ENCODE peak calls at places on chromosomes 6 and 20, in eight cellular contexts. W, Z, X, N, S, R, B and U are unnamed samples.

GRCh38 chr6:166786704-166787293 is 159.7 kb upstream of the RPS6KA2 start:
- DNase-seq in W (peak; percentile 63), Z (peak; percentile 28), X (peak; percentile 9), N (no peak), S (peak; percentile 73), R (peak; percentile 24), B (no peak), U (peak; percentile 14)

GRCh38 chr6:34865107-34865506 is 22.7 kb downstream of the TAF11 start:
- DNase-seq in W (no peak), Z (no peak), X (no peak), N (no peak), S (no peak), R (no peak), B (no peak), U (no peak)

GRCh38 chr6:110662468-110663211 is 152.6 kb downstream of the CDK19 start:
- DNase-seq in W (no peak), Z (no peak), X (no peak), N (no peak), S (no peak), R (no peak), B (no peak), U (no peak)

GRCh38 chr6:24357336-24358218 is at the start of gene DCDC2:
- DNase-seq in W (peak; percentile 38), Z (no peak), X (no peak), N (peak; percentile 94), S (peak; percentile 97), R (peak; percentile 60), B (peak; percentile 56), U (peak; percentile 49)

GRCh38 chr6:35590622-35591066 is 77.9 kb upstream of the TULP1 start:
- DNase-seq in W (no peak), Z (no peak), X (no peak), N (peak; percentile 61), S (no peak), R (no peak), B (no peak), U (no peak)

GRCh38 chr20:45963059-45964011 is 8.7 kb downstream of the ZNF335 start:
- DNase-seq in W (peak; percentile 49), Z (no peak), X (no peak), N (peak; percentile 41), S (peak; percentile 58), R (no peak), B (peak; percentile 38), U (no peak)

GRCh38 chr6:31178143-31179041 is 7.9 kb upstream of the POU5F1 start:
- DNase-seq in W (peak; percentile 33), Z (no peak), X (no peak), N (no peak), S (peak; percentile 42), R (no peak), B (no peak), U (no peak)

GRCh38 chr20:64242003-64242796 is 13.3 kb upstream of the PCMTD2 start:
- DNase-seq in W (no peak), Z (no peak), X (no peak), N (peak; percentile 25), S (no peak), R (no peak), B (peak; percentile 27), U (no peak)

GRCh38 chr20:61805781-61806180 is 259.9 kb downstream of the TAF4 start:
- DNase-seq in W (no peak), Z (no peak), X (no peak), N (peak; percentile 15), S (no peak), R (no peak), B (no peak), U (no peak)

GRCh38 chr6:113560908-113561307 is 296.2 kb upstream of the MARCKS start:
- DNase-seq in W (peak; percentile 88), Z (peak; percentile 71), X (peak; percentile 25), N (no peak), S (peak; percentile 75), R (no peak), B (no peak), U (no peak)

GRCh38 chr6:110449545-110449903 is 26.9 kb downstream of the SLC22A16 start:
- DNase-seq in W (no peak), Z (no peak), X (no peak), N (no peak), S (no peak), R (no peak), B (no peak), U (no peak)

GRCh38 chr6:44151348-44152108 is 7.1 kb upstream of the CAPN11 start:
- DNase-seq in W (peak; percentile 69), Z (no peak), X (no peak), N (peak; percentile 87), S (peak; percentile 78), R (peak; percentile 81), B (peak; percentile 89), U (peak; percentile 86)

GRCh38 chr6:129709451-129709908 is 497 bp downstream of the ARHGAP18 start:
- DNase-seq in W (no peak), Z (no peak), X (no peak), N (no peak), S (no peak), R (no peak), B (no peak), U (no peak)

GRCh38 chr6:105839266-105839665 is 246.9 kb upstream of the PRDM1 start:
- DNase-seq in W (no peak), Z (no peak), X (no peak), N (no peak), S (no peak), R (no peak), B (no peak), U (no peak)

GRCh38 chr6:168134399-168135201 is 55.6 kb upstream of the FRMD1 start:
- DNase-seq in W (no peak), Z (no peak), X (no peak), N (no peak), S (no peak), R (no peak), B (no peak), U (no peak)

GRCh38 chr20:5553194-5553815 is 196.9 kb upstream of the SHLD1 start:
- DNase-seq in W (no peak), Z (no peak), X (no peak), N (no peak), S (no peak), R (no peak), B (no peak), U (no peak)

GRCh38 chr20:38985603-38986170 is 23.5 kb downstream of the DHX35 start:
- DNase-seq in W (peak; percentile 7), Z (no peak), X (peak; percentile 87), N (no peak), S (peak; percentile 81), R (no peak), B (no peak), U (no peak)

GRCh38 chr20:676315-676937 is 824 bp upstream of the SCRT2 start:
- DNase-seq in W (no peak), Z (no peak), X (no peak), N (no peak), S (no peak), R (no peak), B (no peak), U (no peak)

GRCh38 chr6:161850572-161850971 is 576.7 kb upstream of the AGPAT4 start:
- DNase-seq in W (no peak), Z (no peak), X (no peak), N (no peak), S (no peak), R (no peak), B (no peak), U (no peak)

GRCh38 chr6:108698593-108699289 is 138.0 kb downstream of the FOXO3 start:
- DNase-seq in W (no peak), Z (no peak), X (no peak), N (no peak), S (no peak), R (no peak), B (no peak), U (no peak)

GRCh38 chr6:142444800-142445405 is 143.1 kb downstream of the ADGRG6 start:
- DNase-seq in W (no peak), Z (no peak), X (no peak), N (no peak), S (no peak), R (no peak), B (no peak), U (no peak)

GRCh38 chr6:29723666-29724588 is 693 bp downstream of the HLA-F start:
- DNase-seq in W (no peak), Z (no peak), X (no peak), N (peak; percentile 61), S (peak; percentile 6), R (peak; percentile 87), B (peak; percentile 79), U (peak; percentile 84)

GRCh38 chr20:16437387-16437990 is 135.8 kb downstream of the KIF16B start:
- DNase-seq in W (peak; percentile 44), Z (no peak), X (no peak), N (no peak), S (peak; percentile 46), R (no peak), B (no peak), U (no peak)

GRCh38 chr20:24742989-24743388 is 206.1 kb upstream of the CST7 start:
- DNase-seq in W (no peak), Z (no peak), X (no peak), N (no peak), S (no peak), R (no peak), B (no peak), U (no peak)

GRCh38 chr6:112231609-112232060 is 22.7 kb downstream of the LAMA4 start:
- DNase-seq in W (peak; percentile 64), Z (no peak), X (peak; percentile 61), N (no peak), S (peak; percentile 50), R (no peak), B (no peak), U (no peak)

GRCh38 chr6:43784049-43784855 is 14.2 kb downstream of the VEGFA start:
- DNase-seq in W (no peak), Z (no peak), X (no peak), N (peak; percentile 10), S (no peak), R (no peak), B (no peak), U (no peak)

GRCh38 chr20:2518096-2518495 is 9.4 kb upstream of the ZNF343 start:
- DNase-seq in W (no peak), Z (no peak), X (no peak), N (no peak), S (no peak), R (no peak), B (no peak), U (no peak)

GRCh38 chr20:20666359-20666758 is 46.1 kb downstream of the RALGAPA2 start:
- DNase-seq in W (no peak), Z (no peak), X (no peak), N (no peak), S (no peak), R (no peak), B (no peak), U (no peak)